ENCODE peak calls at places on chromosomes 7 and 10, in five cellular contexts. W is ELF-1; J is activated CD4-positive, alpha-beta memory T cell treated with anti-CD3 and anti-CD28 coated beads, Interleukin-2, amount 10 ng/mL, durations not matched to agents 7 days and 5 days; D is effector memory CD8-positive, alpha-beta T cell; U is stimulated activated CD4-positive, alpha-beta T cell treated with anti-CD3 and anti-CD28 coated beads, Interleukin-1b, Interleukin-23, amount 100 ng/mL, for 24 hours. I is an unnamed sample.

GRCh38 chr7:45053941-45054340 is 34.8 kb downstream of the NACAD start:
- DNase-seq in D (no peak), U (no peak), J (no peak), W (no peak), I (no peak)

GRCh38 chr10:126509211-126509610 is 120.9 kb upstream of the ADAM12 start:
- DNase-seq in D (no peak), U (no peak), J (no peak), W (no peak), I (no peak)

GRCh38 chr10:78717200-78717599 is 351.6 kb upstream of the ZMIZ1 start:
- DNase-seq in J (no peak), D (no peak), U (no peak), W (no peak), I (no peak)

GRCh38 chr7:12287886-12288285 is 76.8 kb downstream of the TMEM106B start:
- DNase-seq in D (no peak), W (no peak), U (no peak), J (no peak), I (no peak)

GRCh38 chr10:63547628-63548356 is 26.6 kb downstream of the REEP3 start:
- DNase-seq in J (no peak), W (no peak), U (no peak), D (no peak), I (no peak)

GRCh38 chr7:72019436-72019835 is 392.7 kb downstream of the CALN1 start:
- DNase-seq in D (no peak), J (no peak), W (no peak), U (no peak), I (no peak)

GRCh38 chr7:92698237-92698841 is 108.1 kb upstream of the FAM133B start:
- DNase-seq in J (no peak), U (no peak), D (no peak), W (no peak), I (no peak)

GRCh38 chr10:31595992-31596391 is 277.0 kb downstream of the ZEB1 start:
- DNase-seq in W (no peak), D (no peak), J (no peak), U (no peak), I (no peak)

GRCh38 chr10:71748671-71749191 is 24.6 kb downstream of the VSIR start:
- DNase-seq in J (peak; percentile 93), W (peak; percentile 55), U (peak; percentile 62), D (peak; percentile 68), I (no peak)

GRCh38 chr7:101269664-101270063 is 24.8 kb upstream of the FIS1 start:
- DNase-seq in D (no peak), U (no peak), W (no peak), J (no peak), I (no peak)

GRCh38 chr10:112959207-112959838 is 9.3 kb downstream of the TCF7L2 start:
- DNase-seq in W (no peak), U (no peak), J (no peak), D (no peak), I (no peak)

GRCh38 chr10:28722065-28722803 is 44.9 kb downstream of the BAMBI start:
- DNase-seq in J (no peak), D (no peak), U (no peak), W (peak; percentile 46), I (peak; percentile 82)

GRCh38 chr10:117170244-117170643 is 27.0 kb upstream of the KCNK18 start:
- DNase-seq in J (no peak), W (peak; percentile 14), D (no peak), U (no peak), I (no peak)

GRCh38 chr10:1731592-1731991 is 5.7 kb downstream of the ADARB2 start:
- DNase-seq in J (no peak), D (no peak), W (no peak), U (no peak), I (no peak)

GRCh38 chr10:103833731-103834365 is 21.5 kb downstream of the SH3PXD2A start:
- DNase-seq in W (peak; percentile 76), J (no peak), U (no peak), D (no peak), I (no peak)

GRCh38 chr7:100000239-100000638 is 15.2 kb upstream of the ZKSCAN1 start:
- DNase-seq in U (no peak), J (no peak), W (no peak), D (no peak), I (no peak)

GRCh38 chr7:123601530-123601929 is at the start of gene ASB15:
- DNase-seq in D (no peak), J (no peak), U (no peak), W (no peak), I (no peak)

GRCh38 chr7:133139350-133139749 is 57.5 kb upstream of the CHCHD3 start:
- DNase-seq in J (no peak), W (peak; percentile 81), U (no peak), D (no peak), I (peak; percentile 81)

GRCh38 chr10:10865303-10865702 is 152.4 kb upstream of the CELF2 start:
- DNase-seq in W (no peak), J (no peak), U (no peak), D (no peak), I (no peak)

I was measured in H1.